ENCODE peak calls at places on chromosomes 5 and 9, in four cellular contexts. One of them, this sample, is unnamed.
A peak's percentile ranks its signal among the peaks of the same experiment; 100 is the strongest.

GRCh38 chr9:90907056-90907445 is 105.4 kb downstream of the SYK start:
- DNase-seq in tibial nerve: no peak
- DNase-seq in A549: no peak
- DNase-seq in adrenal gland: no peak
- DNase-seq in this sample: no peak

GRCh38 chr5:119055267-119055666 is 15.6 kb upstream of the DMXL1 start:
- DNase-seq in A549: no peak
- DNase-seq in adrenal gland: no peak
- DNase-seq in tibial nerve: no peak
- DNase-seq in this sample: no peak

GRCh38 chr5:53378590-53379247 is 101.7 kb upstream of the FST start:
- DNase-seq in A549: no peak
- DNase-seq in tibial nerve: no peak
- DNase-seq in adrenal gland: no peak
- DNase-seq in this sample: no peak

GRCh38 chr5:64458948-64459347 is 46.9 kb upstream of the RGS7BP start:
- DNase-seq in tibial nerve: no peak
- DNase-seq in adrenal gland: no peak
- DNase-seq in A549: no peak
- DNase-seq in this sample: no peak

GRCh38 chr9:91898451-91899433 is 51.3 kb downstream of the ROR2 start:
- DNase-seq in tibial nerve: no peak
- DNase-seq in adrenal gland: peak; percentile 87
- DNase-seq in A549: no peak
- DNase-seq in this sample: peak; percentile 68

GRCh38 chr9:36141288-36141687 is 4.8 kb downstream of the GLIPR2 start:
- DNase-seq in A549: no peak
- DNase-seq in adrenal gland: no peak
- DNase-seq in tibial nerve: no peak
- DNase-seq in this sample: peak; percentile 55

GRCh38 chr5:170314696-170315095 is 17.1 kb upstream of the LCP2 start:
- DNase-seq in tibial nerve: no peak
- DNase-seq in adrenal gland: no peak
- DNase-seq in A549: no peak
- DNase-seq in this sample: no peak

GRCh38 chr9:78595200-78595945 is 298.4 kb downstream of the PSAT1 start:
- DNase-seq in adrenal gland: no peak
- DNase-seq in A549: no peak
- DNase-seq in tibial nerve: no peak
- DNase-seq in this sample: no peak

GRCh38 chr9:109014267-109015025 is 1.1 kb upstream of the CTNNAL1 start:
- DNase-seq in A549: no peak
- DNase-seq in tibial nerve: no peak
- DNase-seq in adrenal gland: peak; percentile 78
- DNase-seq in this sample: no peak

GRCh38 chr5:58499951-58500350 is 8.7 kb downstream of the GAPT start:
- DNase-seq in tibial nerve: no peak
- DNase-seq in adrenal gland: no peak
- DNase-seq in A549: no peak
- DNase-seq in this sample: no peak

GRCh38 chr9:118331622-118332045 is 627.4 kb downstream of the TLR4 start:
- DNase-seq in tibial nerve: no peak
- DNase-seq in adrenal gland: peak; percentile 67
- DNase-seq in A549: peak; percentile 38
- DNase-seq in this sample: no peak

GRCh38 chr5:53151713-53152458 is 42.3 kb upstream of the MOCS2 start:
- DNase-seq in tibial nerve: no peak
- DNase-seq in A549: no peak
- DNase-seq in adrenal gland: peak; percentile 68
- DNase-seq in this sample: no peak

GRCh38 chr5:132207783-132208182 is 19.9 kb downstream of the P4HA2 start:
- DNase-seq in A549: no peak
- DNase-seq in adrenal gland: peak; percentile 25
- DNase-seq in tibial nerve: no peak
- DNase-seq in this sample: no peak

GRCh38 chr5:371811-372555 is 50.5 kb downstream of the AHRR start:
- DNase-seq in tibial nerve: no peak
- DNase-seq in adrenal gland: peak; percentile 25
- DNase-seq in A549: no peak
- DNase-seq in this sample: no peak

GRCh38 chr5:369151-369939 is 47.8 kb downstream of the AHRR start:
- DNase-seq in A549: no peak
- DNase-seq in adrenal gland: peak; percentile 40
- DNase-seq in tibial nerve: no peak
- DNase-seq in this sample: no peak

GRCh38 chr5:370311-370958 is 48.9 kb downstream of the AHRR start:
- DNase-seq in tibial nerve: no peak
- DNase-seq in A549: no peak
- DNase-seq in adrenal gland: peak; percentile 45
- DNase-seq in this sample: no peak

GRCh38 chr5:372556-372910 is 51.0 kb downstream of the AHRR start:
- DNase-seq in adrenal gland: peak; percentile 25
- DNase-seq in A549: no peak
- DNase-seq in tibial nerve: no peak
- DNase-seq in this sample: peak; percentile 11

DNA sequence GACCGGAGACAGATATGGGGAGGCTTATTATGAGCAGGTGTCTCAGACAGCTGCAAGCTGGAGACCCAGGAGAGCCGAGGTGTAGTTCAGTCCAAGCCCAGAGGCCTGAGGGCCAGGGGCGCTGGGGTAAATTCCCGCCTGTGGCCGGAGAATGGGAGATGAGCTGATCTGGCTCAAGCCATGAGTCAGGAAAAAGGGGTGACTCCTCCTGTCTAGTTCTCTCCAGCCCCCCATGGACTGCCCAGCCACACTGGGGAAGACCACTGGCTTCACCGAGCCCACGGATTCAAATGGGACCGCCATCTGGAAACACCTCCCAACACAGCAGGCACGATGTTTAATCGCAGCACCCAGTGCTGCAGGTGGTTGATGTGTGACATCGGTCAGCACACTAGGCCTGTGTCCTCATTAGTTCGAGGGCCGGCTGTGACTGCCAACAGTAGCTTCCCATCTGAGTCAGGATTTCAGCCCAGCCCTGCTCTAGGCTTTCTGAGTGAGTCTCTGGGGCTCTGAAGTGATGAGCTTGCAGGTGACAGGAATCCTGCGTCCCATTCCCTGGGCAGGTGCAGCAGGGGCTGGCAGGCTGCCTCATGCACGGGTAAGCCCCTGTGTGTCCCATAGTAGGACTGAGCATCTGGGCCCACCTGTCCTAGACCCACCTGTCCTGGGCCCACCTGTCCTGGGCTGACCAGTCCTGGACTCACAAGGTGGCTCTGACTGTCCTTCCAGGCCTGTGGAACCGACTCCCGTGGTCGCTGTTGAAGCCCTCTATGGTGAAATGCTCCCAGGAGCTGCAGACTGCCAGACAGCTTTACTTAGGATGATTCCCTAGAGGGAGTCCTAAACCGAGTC is 49.7 kb downstream of the AHRR start:
- DNase-seq in A549: no peak
- DNase-seq in adrenal gland: peak; percentile 27
- DNase-seq in tibial nerve: no peak
- DNase-seq in this sample: no peak
- H3K4me1 ChIP-seq in A549: peaks cover 14% of the 10 kb centered on the region
- H3K4me1 ChIP-seq in adrenal gland: peaks cover 5% of the 10 kb centered on the region
- H3K4me1 ChIP-seq in tibial nerve: peaks cover 18% of the 10 kb centered on the region
- H3K4me1 ChIP-seq in this sample: no peaks in the 10 kb centered on the region

DNA sequence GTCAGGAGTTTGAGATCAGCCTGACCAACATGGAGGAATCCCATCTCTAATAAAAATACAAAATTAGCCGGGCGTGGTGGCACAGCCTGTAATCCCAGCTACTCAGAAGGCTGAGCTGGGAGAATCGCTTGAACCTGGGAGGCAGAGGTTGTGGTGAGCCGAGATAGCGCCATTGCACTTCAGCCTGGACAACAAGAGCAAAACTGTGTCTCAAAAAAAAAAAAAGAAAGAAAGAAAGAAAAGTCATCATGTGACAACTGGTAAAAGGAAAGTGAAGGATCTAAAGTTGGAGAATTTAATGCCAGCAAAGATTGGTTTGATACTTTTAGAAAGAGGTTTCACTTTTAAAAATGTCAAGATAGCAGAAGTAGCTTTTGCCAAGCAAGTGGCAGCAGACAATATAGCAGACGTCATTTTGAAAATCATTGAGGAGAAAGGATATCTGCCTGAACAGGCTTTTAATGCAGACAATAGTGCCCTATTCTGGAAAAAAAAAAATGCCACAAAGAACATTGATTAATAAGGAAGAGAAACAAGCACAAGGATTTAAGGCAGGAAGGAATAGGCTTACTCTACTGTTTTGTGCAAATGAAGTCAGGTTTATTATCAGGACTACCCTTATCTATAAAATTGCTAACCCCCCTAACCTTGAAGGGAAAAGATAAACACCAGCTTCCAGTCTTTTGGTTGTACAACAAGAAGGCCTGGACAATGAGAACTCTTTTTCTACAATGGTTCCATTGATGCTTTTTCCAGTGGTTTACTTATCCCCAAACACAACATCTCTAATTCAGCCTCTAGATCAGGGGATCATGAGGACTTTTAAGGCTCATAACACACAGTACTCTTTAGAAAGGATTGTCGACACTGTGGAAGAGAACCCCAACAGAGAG is 11.9 kb downstream of the PKD2L2 start:
- DNase-seq in adrenal gland: no peak
- DNase-seq in A549: no peak
- DNase-seq in tibial nerve: no peak
- DNase-seq in this sample: no peak
- H3K4me1 ChIP-seq in adrenal gland: peaks cover 4% of the 10 kb centered on the region
- H3K4me1 ChIP-seq in A549: no peaks in the 10 kb centered on the region
- H3K4me1 ChIP-seq in tibial nerve: no peaks in the 10 kb centered on the region
- H3K4me1 ChIP-seq in this sample: peaks cover 22% of the 10 kb centered on the region

DNA sequence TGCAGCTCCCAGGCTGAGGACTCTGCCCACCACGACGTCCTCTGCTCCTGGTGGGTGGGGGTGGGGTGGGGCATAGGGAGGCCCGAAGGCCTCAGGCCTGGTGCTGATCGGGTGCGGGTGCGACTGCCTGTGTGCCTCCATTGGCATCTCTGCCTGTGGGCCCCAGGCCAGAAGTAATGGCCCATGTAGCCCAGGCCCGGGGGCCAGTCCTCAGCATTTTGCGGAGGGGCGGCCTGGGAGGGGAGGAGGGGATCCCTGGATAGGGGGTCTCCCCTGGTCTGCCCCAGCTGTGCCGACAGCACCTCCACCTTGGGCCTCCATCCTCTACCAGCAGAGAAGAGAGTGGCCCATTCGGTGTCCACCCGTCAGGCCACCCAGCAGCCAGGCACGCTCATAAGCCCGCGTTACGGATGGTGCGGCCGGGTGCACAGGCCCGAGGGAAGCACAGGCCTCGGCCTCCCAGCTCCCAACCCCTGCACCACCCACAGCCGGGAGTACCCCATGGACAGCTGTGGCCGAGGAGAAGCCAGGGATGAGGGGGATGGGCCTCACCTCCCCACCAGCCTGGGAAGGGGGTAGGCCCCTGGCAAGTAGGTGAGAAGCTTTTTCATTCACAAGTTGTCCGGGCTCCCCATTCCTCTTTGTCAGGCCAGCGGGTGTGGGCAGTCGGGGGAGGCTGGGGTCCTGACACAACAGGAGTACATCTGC is 1.8 kb upstream of the NOTCH1 start:
- DNase-seq in adrenal gland: no peak
- DNase-seq in tibial nerve: no peak
- DNase-seq in A549: no peak
- DNase-seq in this sample: no peak
- H3K4me1 ChIP-seq in adrenal gland: peaks cover 19% of the 10 kb centered on the region
- H3K4me1 ChIP-seq in tibial nerve: peaks cover 58% of the 10 kb centered on the region
- H3K4me1 ChIP-seq in A549: peaks cover 51% of the 10 kb centered on the region
- H3K4me1 ChIP-seq in this sample: no peaks in the 10 kb centered on the region

GRCh38 chr5:7094626-7095025 is 301.3 kb upstream of the ADCY2 start:
- DNase-seq in A549: no peak
- DNase-seq in adrenal gland: no peak
- DNase-seq in tibial nerve: no peak
- DNase-seq in this sample: no peak

GRCh38 chr5:7096294-7096693 is 299.6 kb upstream of the ADCY2 start:
- DNase-seq in tibial nerve: no peak
- DNase-seq in adrenal gland: no peak
- DNase-seq in A549: no peak
- DNase-seq in this sample: no peak
- H3K4me1 ChIP-seq in tibial nerve: no peaks in the 10 kb centered on the region
- H3K4me1 ChIP-seq in adrenal gland: no peaks in the 10 kb centered on the region
- H3K4me1 ChIP-seq in A549: no peaks in the 10 kb centered on the region
- H3K4me1 ChIP-seq in this sample: no peaks in the 10 kb centered on the region

This sample was measured in BE2C.